ENCODE peak calls at places on chromosomes 2 and 18, in six cellular contexts. I is mesothelial cell of epicardium, U is amniotic epithelial cell, B is HuH-7, X is amniotic stem cell, N is fibroblast of lung. T is an unnamed sample.

GRCh38 chr18:7617738-7618422 is 50.8 kb downstream of the PTPRM start:
- DNase-seq in U (peak), N (peak), X (peak), I (no peak), B (no peak), T (no peak)

GRCh38 chr2:96872591-96873349 is 2.9 kb upstream of the SEMA4C start:
- DNase-seq in U (peak), X (no peak), I (no peak), B (no peak), N (no peak), T (no peak)

GRCh38 chr2:43197568-43197896 is 28.9 kb downstream of the ZFP36L2 start:
- DNase-seq in U (no peak), I (no peak), X (no peak), B (no peak), N (no peak), T (no peak)

GRCh38 chr2:88099798-88100488 is 27.9 kb downstream of the FABP1 start:
- DNase-seq in B (no peak), N (peak), X (no peak), U (peak), I (no peak), T (no peak)

GRCh38 chr2:46855805-46856204 is 59.8 kb downstream of the MCFD2 start:
- DNase-seq in B (no peak), I (no peak), N (no peak), X (no peak), U (no peak), T (no peak)

GRCh38 chr18:73774836-73775509 is 372.7 kb downstream of the FBXO15 start:
- DNase-seq in N (no peak), B (no peak), I (no peak), X (no peak), U (no peak), T (no peak)

GRCh38 chr2:191187105-191187829 is 36.5 kb upstream of the STAT4 start:
- DNase-seq in B (no peak), U (no peak), I (no peak), X (no peak), N (no peak), T (no peak)

GRCh38 chr2:10389596-10389995 is 58.5 kb downstream of the ODC1 start:
- DNase-seq in I (no peak), N (peak), B (no peak), U (no peak), X (no peak), T (no peak)

GRCh38 chr18:5058768-5059539 is 138.1 kb downstream of the AKAIN1 start:
- DNase-seq in U (no peak), I (no peak), N (no peak), B (no peak), X (no peak), T (no peak)

GRCh38 chr18:35672897-35673296 is 91.4 kb downstream of the GALNT1 start:
- DNase-seq in I (no peak), X (no peak), B (no peak), N (peak), U (peak), T (no peak)

GRCh38 chr2:10080536-10081304 is 509 bp upstream of the CYS1 start:
- DNase-seq in U (no peak), X (no peak), N (no peak), B (peak), I (no peak), T (peak)

GRCh38 chr2:28735511-28735910 is 16.1 kb upstream of the PPP1CB start:
- DNase-seq in B (no peak), X (no peak), N (no peak), U (no peak), I (no peak), T (no peak)

GRCh38 chr2:20609349-20609994 is 41.4 kb downstream of the HS1BP3 start:
- DNase-seq in X (no peak), N (peak), U (peak), I (peak), B (no peak), T (no peak)

GRCh38 chr2:96536445-96537065 is at the start of gene ARID5A:
- DNase-seq in B (peak), U (peak), N (peak), I (peak), X (peak), T (peak)

GRCh38 chr2:173929441-173929840 is 35.7 kb downstream of the SP3 start:
- DNase-seq in X (no peak), B (no peak), I (no peak), N (no peak), U (peak), T (no peak)

GRCh38 chr2:183244300-183244849 is 120.1 kb downstream of the NUP35 start:
- DNase-seq in N (no peak), X (no peak), B (no peak), U (no peak), I (no peak), T (no peak)

GRCh38 chr2:120783371-120783791 is 47.7 kb downstream of the GLI2 start:
- DNase-seq in N (peak), U (no peak), I (no peak), X (no peak), B (no peak), T (no peak)

GRCh38 chr18:54388203-54389142 is 30.8 kb downstream of the C18orf54 start:
- DNase-seq in U (peak), I (no peak), B (peak), X (peak), N (peak), T (no peak)

GRCh38 chr18:13179566-13180113 is 38.9 kb upstream of the LDLRAD4 start:
- DNase-seq in X (no peak), B (peak), I (no peak), U (no peak), N (no peak), T (no peak)

GRCh38 chr2:127675335-127676261 is at the start of gene LIMS2:
- DNase-seq in B (peak), X (peak), U (no peak), I (no peak), N (no peak), T (peak)

GRCh38 chr2:106782658-106783057 is 103.3 kb downstream of the ST6GAL2 start:
- DNase-seq in I (no peak), X (peak), N (no peak), U (no peak), B (no peak), T (no peak)

GRCh38 chr2:64987001-64987962 is 1.9 kb upstream of the SLC1A4 start:
- DNase-seq in B (no peak), X (no peak), U (peak), N (peak), I (no peak), T (no peak)

GRCh38 chr2:151946856-151947523 is 118.8 kb upstream of the ARL5A start:
- DNase-seq in U (peak), X (peak), N (no peak), I (no peak), B (peak), T (peak)

GRCh38 chr2:98541906-98542305 is 66.4 kb downstream of the COA5 start:
- DNase-seq in U (peak), N (no peak), B (no peak), X (no peak), I (no peak), T (no peak)

GRCh38 chr2:30235008-30235655 is 3.8 kb downstream of the LBH start:
- DNase-seq in U (no peak), X (no peak), I (no peak), N (no peak), B (no peak), T (no peak)

GRCh38 chr2:6325616-6326015 is 540.1 kb downstream of the CMPK2 start:
- DNase-seq in N (no peak), U (no peak), X (no peak), I (no peak), B (no peak), T (peak)

GRCh38 chr18:3012920-3013810 is at the start of gene LPIN2:
- DNase-seq in X (peak), I (peak), U (peak), B (peak), N (peak), T (peak)

GRCh38 chr18:56869189-56869777 is 218.1 kb downstream of the WDR7 start:
- DNase-seq in B (peak), U (peak), X (peak), N (peak), I (no peak), T (no peak)

GRCh38 chr2:43132523-43133301 is 93.7 kb downstream of the ZFP36L2 start:
- DNase-seq in N (no peak), B (no peak), X (no peak), I (no peak), U (no peak), T (peak)

GRCh38 chr2:240912878-240913809 is 7.0 kb downstream of the CROCC2 start:
- DNase-seq in X (no peak), N (peak), I (no peak), B (no peak), U (no peak), T (peak)

GRCh38 chr2:197813093-197813787 is 8.8 kb downstream of the PLCL1 start:
- DNase-seq in N (peak), I (no peak), X (no peak), B (peak), U (peak), T (no peak)

GRCh38 chr2:85017436-85018048 is 46.6 kb downstream of the KCMF1 start:
- DNase-seq in B (no peak), X (no peak), U (peak), I (no peak), N (peak), T (no peak)

GRCh38 chr2:138090330-138090729 is 126.1 kb downstream of the HNMT start:
- DNase-seq in B (peak), I (no peak), U (peak), X (no peak), N (peak), T (no peak)

GRCh38 chr18:32383040-32383819 is 87.5 kb downstream of the GAREM1 start:
- DNase-seq in N (peak), B (no peak), I (no peak), X (peak), U (peak), T (no peak)

T was measured in upper lobe of left lung.